ENCODE peak calls at places on chromosome 7, in nine cellular contexts. One of them, this sample, is unnamed.

GRCh38 chr7:48017674-48018073 is 11.2 kb downstream of the SUN3 start:
- DNase-seq in hepatocyte: no peak
- DNase-seq in B cell: no peak
- DNase-seq in stomach: no peak
- DNase-seq in psoas muscle: no peak
- DNase-seq in uterus: no peak
- DNase-seq in GM06990: no peak
- DNase-seq in WTC11: no peak
- DNase-seq in mesothelial cell of epicardium: no peak
- DNase-seq in this sample: no peak

GRCh38 chr7:33107136-33108066 is 1.8 kb downstream of the RP9 start:
- DNase-seq in hepatocyte: peak
- DNase-seq in B cell: peak
- DNase-seq in stomach: peak
- DNase-seq in psoas muscle: peak
- DNase-seq in uterus: no peak
- DNase-seq in GM06990: no peak
- DNase-seq in WTC11: peak
- DNase-seq in mesothelial cell of epicardium: no peak
- DNase-seq in this sample: no peak

GRCh38 chr7:66380285-66380888 is 175.3 kb downstream of the TPST1 start:
- DNase-seq in hepatocyte: no peak
- DNase-seq in B cell: no peak
- DNase-seq in stomach: no peak
- DNase-seq in psoas muscle: no peak
- DNase-seq in uterus: no peak
- DNase-seq in GM06990: no peak
- DNase-seq in WTC11: no peak
- DNase-seq in mesothelial cell of epicardium: no peak
- DNase-seq in this sample: no peak

GRCh38 chr7:4791738-4792536 is 16.5 kb downstream of the AP5Z1 start:
- DNase-seq in hepatocyte: peak
- DNase-seq in B cell: peak
- DNase-seq in stomach: peak
- DNase-seq in psoas muscle: peak
- DNase-seq in uterus: peak
- DNase-seq in GM06990: peak
- DNase-seq in WTC11: peak
- DNase-seq in mesothelial cell of epicardium: peak
- DNase-seq in this sample: peak

GRCh38 chr7:158650821-158651225 is 53.8 kb downstream of the NCAPG2 start:
- DNase-seq in hepatocyte: no peak
- DNase-seq in B cell: no peak
- DNase-seq in stomach: no peak
- DNase-seq in psoas muscle: no peak
- DNase-seq in uterus: no peak
- DNase-seq in GM06990: no peak
- DNase-seq in WTC11: no peak
- DNase-seq in mesothelial cell of epicardium: no peak
- DNase-seq in this sample: peak

GRCh38 chr7:50709151-50709550 is 73.5 kb downstream of the GRB10 start:
- DNase-seq in hepatocyte: no peak
- DNase-seq in B cell: no peak
- DNase-seq in stomach: no peak
- DNase-seq in psoas muscle: no peak
- DNase-seq in uterus: no peak
- DNase-seq in GM06990: no peak
- DNase-seq in WTC11: no peak
- DNase-seq in mesothelial cell of epicardium: no peak
- DNase-seq in this sample: no peak

GRCh38 chr7:116932566-116932965 is 20.7 kb upstream of the ST7 start:
- DNase-seq in hepatocyte: no peak
- DNase-seq in B cell: no peak
- DNase-seq in stomach: no peak
- DNase-seq in psoas muscle: no peak
- DNase-seq in uterus: no peak
- DNase-seq in GM06990: no peak
- DNase-seq in WTC11: no peak
- DNase-seq in mesothelial cell of epicardium: no peak
- DNase-seq in this sample: no peak

GRCh38 chr7:113159746-113160339 is 41.5 kb upstream of the SMIM30 start:
- DNase-seq in hepatocyte: peak
- DNase-seq in B cell: no peak
- DNase-seq in stomach: no peak
- DNase-seq in psoas muscle: no peak
- DNase-seq in uterus: no peak
- DNase-seq in GM06990: no peak
- DNase-seq in WTC11: peak
- DNase-seq in mesothelial cell of epicardium: no peak
- DNase-seq in this sample: no peak

GRCh38 chr7:511476-512145 is 8.0 kb downstream of the PDGFA start:
- DNase-seq in hepatocyte: no peak
- DNase-seq in B cell: no peak
- DNase-seq in stomach: no peak
- DNase-seq in psoas muscle: peak
- DNase-seq in uterus: no peak
- DNase-seq in GM06990: no peak
- DNase-seq in WTC11: no peak
- DNase-seq in mesothelial cell of epicardium: no peak
- DNase-seq in this sample: no peak

GRCh38 chr7:1049006-1049741 is 4.8 kb downstream of the GPR146 start:
- DNase-seq in hepatocyte: no peak
- DNase-seq in B cell: no peak
- DNase-seq in stomach: no peak
- DNase-seq in psoas muscle: peak
- DNase-seq in uterus: no peak
- DNase-seq in GM06990: no peak
- DNase-seq in WTC11: no peak
- DNase-seq in mesothelial cell of epicardium: no peak
- DNase-seq in this sample: no peak

GRCh38 chr7:88361357-88361756 is 54.7 kb upstream of the STEAP4 start:
- DNase-seq in hepatocyte: no peak
- DNase-seq in B cell: no peak
- DNase-seq in stomach: no peak
- DNase-seq in psoas muscle: no peak
- DNase-seq in uterus: no peak
- DNase-seq in GM06990: no peak
- DNase-seq in WTC11: no peak
- DNase-seq in mesothelial cell of epicardium: no peak
- DNase-seq in this sample: no peak

GRCh38 chr7:155517969-155518368 is 28.4 kb downstream of the CNPY1 start:
- DNase-seq in hepatocyte: no peak
- DNase-seq in B cell: no peak
- DNase-seq in stomach: no peak
- DNase-seq in psoas muscle: no peak
- DNase-seq in uterus: no peak
- DNase-seq in GM06990: no peak
- DNase-seq in WTC11: no peak
- DNase-seq in mesothelial cell of epicardium: no peak
- DNase-seq in this sample: no peak

GRCh38 chr7:94829987-94830386 is 77.4 kb upstream of the PPP1R9A start:
- DNase-seq in hepatocyte: no peak
- DNase-seq in B cell: no peak
- DNase-seq in stomach: no peak
- DNase-seq in psoas muscle: no peak
- DNase-seq in uterus: no peak
- DNase-seq in GM06990: no peak
- DNase-seq in WTC11: no peak
- DNase-seq in mesothelial cell of epicardium: no peak
- DNase-seq in this sample: no peak

GRCh38 chr7:93890041-93890463 is 501 bp downstream of the TFPI2 start:
- DNase-seq in hepatocyte: peak
- DNase-seq in B cell: peak
- DNase-seq in stomach: no peak
- DNase-seq in psoas muscle: peak
- DNase-seq in uterus: peak
- DNase-seq in GM06990: peak
- DNase-seq in WTC11: peak
- DNase-seq in mesothelial cell of epicardium: no peak
- DNase-seq in this sample: no peak

GRCh38 chr7:13309535-13309934 is 622.1 kb downstream of the ARL4A start:
- DNase-seq in hepatocyte: no peak
- DNase-seq in B cell: no peak
- DNase-seq in stomach: no peak
- DNase-seq in psoas muscle: no peak
- DNase-seq in uterus: no peak
- DNase-seq in GM06990: no peak
- DNase-seq in WTC11: no peak
- DNase-seq in mesothelial cell of epicardium: no peak
- DNase-seq in this sample: no peak
- TF ChIP-seq CTCF in hepatocyte: peak
- TF ChIP-seq CTCF in B cell: no peak
- TF ChIP-seq CTCF in stomach: no peak
- TF ChIP-seq CTCF in psoas muscle: no peak
- TF ChIP-seq CTCF in uterus: no peak
- TF ChIP-seq CTCF in GM06990: no peak
- TF ChIP-seq CTCF in WTC11: no peak
- TF ChIP-seq CTCF in mesothelial cell of epicardium: no peak
- TF ChIP-seq CTCF in this sample: no peak

GRCh38 chr7:108335264-108335918 is 120.8 kb downstream of the NRCAM start:
- DNase-seq in hepatocyte: peak
- DNase-seq in B cell: no peak
- DNase-seq in stomach: no peak
- DNase-seq in psoas muscle: no peak
- DNase-seq in uterus: no peak
- DNase-seq in GM06990: no peak
- DNase-seq in WTC11: no peak
- DNase-seq in mesothelial cell of epicardium: peak
- DNase-seq in this sample: peak
- TF ChIP-seq CTCF in hepatocyte: no peak
- TF ChIP-seq CTCF in B cell: no peak
- TF ChIP-seq CTCF in stomach: no peak
- TF ChIP-seq CTCF in psoas muscle: no peak
- TF ChIP-seq CTCF in uterus: no peak
- TF ChIP-seq CTCF in GM06990: no peak
- TF ChIP-seq CTCF in WTC11: no peak
- TF ChIP-seq CTCF in mesothelial cell of epicardium: no peak
- TF ChIP-seq CTCF in this sample: no peak

GRCh38 chr7:46493196-46493595 is 572.1 kb upstream of the IGFBP3 start:
- DNase-seq in hepatocyte: no peak
- DNase-seq in B cell: no peak
- DNase-seq in stomach: no peak
- DNase-seq in psoas muscle: no peak
- DNase-seq in uterus: no peak
- DNase-seq in GM06990: no peak
- DNase-seq in WTC11: no peak
- DNase-seq in mesothelial cell of epicardium: no peak
- DNase-seq in this sample: no peak
- TF ChIP-seq CTCF in hepatocyte: no peak
- TF ChIP-seq CTCF in B cell: no peak
- TF ChIP-seq CTCF in stomach: no peak
- TF ChIP-seq CTCF in psoas muscle: no peak
- TF ChIP-seq CTCF in uterus: no peak
- TF ChIP-seq CTCF in GM06990: no peak
- TF ChIP-seq CTCF in WTC11: no peak
- TF ChIP-seq CTCF in mesothelial cell of epicardium: no peak
- TF ChIP-seq CTCF in this sample: no peak

GRCh38 chr7:151342811-151343210 is 1.2 kb downstream of the NUB1 start:
- DNase-seq in hepatocyte: no peak
- DNase-seq in B cell: peak
- DNase-seq in stomach: no peak
- DNase-seq in psoas muscle: no peak
- DNase-seq in uterus: no peak
- DNase-seq in GM06990: no peak
- DNase-seq in WTC11: no peak
- DNase-seq in mesothelial cell of epicardium: no peak
- DNase-seq in this sample: no peak
- TF ChIP-seq CTCF in hepatocyte: no peak
- TF ChIP-seq CTCF in B cell: peak
- TF ChIP-seq CTCF in stomach: no peak
- TF ChIP-seq CTCF in psoas muscle: no peak
- TF ChIP-seq CTCF in uterus: no peak
- TF ChIP-seq CTCF in GM06990: no peak
- TF ChIP-seq CTCF in WTC11: no peak
- TF ChIP-seq CTCF in mesothelial cell of epicardium: no peak
- TF ChIP-seq CTCF in this sample: no peak

This sample was measured in omental fat pad.